ENCODE peak calls at places on chromosomes 2 and 18, in ten cellular contexts. Z is heart left ventricle, Y is transverse colon, I is SJCRH30, Q is adipocyte, E is MM.1S, W is right cardiac atrium, H is left ventricle myocardium inferior, D is osteoblast, J is A549. F is an unnamed sample. For H3K4me1 and H3K9me3, the result is how much of the 10 kb centered on the place peaks cover.

GRCh38 chr2:193712912-193713311 is 1518.2 kb upstream of the TMEFF2 start:
- DNase-seq in Z (no peak), Y (no peak), I (no peak), Q (no peak), E (no peak), W (no peak), H (no peak), D (no peak), J (no peak), F (no peak)

GRCh38 chr18:6056171-6056932 is 161.0 kb upstream of the TMEM200C start:
- DNase-seq in Z (no peak), Y (no peak), I (peak), Q (peak), E (no peak), W (no peak), H (no peak), D (peak), J (no peak), F (no peak)

GRCh38 chr2:221561770-221562169 is 10.3 kb downstream of the EPHA4 start:
- DNase-seq in Z (no peak), Y (no peak), I (no peak), Q (no peak), E (no peak), W (no peak), H (no peak), D (no peak), J (no peak), F (no peak)

GRCh38 chr2:130949954-130950353 is 113.2 kb downstream of the ARHGEF4 start:
- DNase-seq in Z (no peak), Y (no peak), I (no peak), Q (no peak), E (no peak), W (no peak), H (no peak), D (no peak), J (no peak), F (no peak)

GRCh38 chr2:26979761-26980160 is 9.3 kb downstream of the MAPRE3 start:
- DNase-seq in Z (no peak), Y (no peak), I (no peak), Q (no peak), E (no peak), W (no peak), H (no peak), D (no peak), J (no peak), F (no peak)

GRCh38 chr2:221676566-221677172 is 104.6 kb upstream of the EPHA4 start:
- DNase-seq in Z (no peak), Y (no peak), I (peak), Q (peak), E (no peak), W (no peak), H (no peak), D (no peak), J (no peak), F (no peak)

GRCh38 chr2:62817995-62818713 is 112.6 kb downstream of the EHBP1 start:
- DNase-seq in Z (no peak), Y (no peak), I (no peak), Q (peak), E (no peak), W (no peak), H (no peak), D (no peak), J (no peak), F (no peak)

GRCh38 chr2:163943403-163944356 is 207.9 kb upstream of the FIGN start:
- DNase-seq in Z (no peak), Y (no peak), I (no peak), Q (no peak), E (no peak), W (no peak), H (no peak), D (no peak), J (no peak), F (no peak)

GRCh38 chr18:75405341-75405740 is 22.2 kb downstream of the SMIM21 start:
- DNase-seq in Z (no peak), Y (no peak), I (no peak), Q (no peak), E (no peak), W (no peak), H (no peak), D (no peak), J (no peak), F (no peak)

GRCh38 chr2:132797551-132797950 is 127.5 kb upstream of the LYPD1 start:
- DNase-seq in Z (no peak), Y (no peak), I (no peak), Q (peak), E (no peak), W (no peak), H (no peak), D (peak), J (peak), F (no peak)

GRCh38 chr2:84855730-84856129 is 25.2 kb downstream of the TRABD2A start:
- DNase-seq in Z (no peak), Y (no peak), I (no peak), Q (no peak), E (no peak), W (no peak), H (no peak), D (no peak), J (no peak), F (no peak)

GRCh38 chr2:207253946-207254345 is 88.2 kb upstream of the KLF7 start:
- DNase-seq in Z (no peak), Y (no peak), I (no peak), Q (peak), E (no peak), W (no peak), H (no peak), D (peak), J (peak), F (no peak)

GRCh38 chr2:230762317-230762896 is 49.8 kb downstream of the CAB39 start:
- DNase-seq in Z (no peak), Y (peak), I (peak), Q (peak), E (peak), W (no peak), H (no peak), D (no peak), J (peak), F (no peak)

GRCh38 chr18:73924836-73925235 is 222.8 kb downstream of the FBXO15 start:
- DNase-seq in Z (no peak), Y (no peak), I (no peak), Q (peak), E (no peak), W (no peak), H (no peak), D (no peak), J (no peak), F (no peak)

GRCh38 chr2:150271952-150272351 is 215.5 kb downstream of the RND3 start:
- DNase-seq in Z (no peak), Y (no peak), I (no peak), Q (peak), E (no peak), W (no peak), H (no peak), D (peak), J (peak), F (no peak)

GRCh38 chr18:68722807-68723206 is 7.9 kb upstream of the TMX3 start:
- DNase-seq in Z (no peak), Y (no peak), I (no peak), Q (no peak), E (no peak), W (no peak), H (no peak), D (no peak), J (no peak), F (no peak)

GRCh38 chr2:30584116-30584515 is 137.1 kb downstream of the LCLAT1 start:
- DNase-seq in Z (no peak), Y (no peak), I (no peak), Q (no peak), E (peak), W (no peak), H (no peak), D (peak), J (no peak), F (no peak)

GRCh38 chr2:85902496-85902895 is 13.7 kb upstream of the ST3GAL5 start:
- DNase-seq in Z (no peak), Y (no peak), I (no peak), Q (no peak), E (no peak), W (no peak), H (no peak), D (peak), J (no peak), F (no peak)

DNA sequence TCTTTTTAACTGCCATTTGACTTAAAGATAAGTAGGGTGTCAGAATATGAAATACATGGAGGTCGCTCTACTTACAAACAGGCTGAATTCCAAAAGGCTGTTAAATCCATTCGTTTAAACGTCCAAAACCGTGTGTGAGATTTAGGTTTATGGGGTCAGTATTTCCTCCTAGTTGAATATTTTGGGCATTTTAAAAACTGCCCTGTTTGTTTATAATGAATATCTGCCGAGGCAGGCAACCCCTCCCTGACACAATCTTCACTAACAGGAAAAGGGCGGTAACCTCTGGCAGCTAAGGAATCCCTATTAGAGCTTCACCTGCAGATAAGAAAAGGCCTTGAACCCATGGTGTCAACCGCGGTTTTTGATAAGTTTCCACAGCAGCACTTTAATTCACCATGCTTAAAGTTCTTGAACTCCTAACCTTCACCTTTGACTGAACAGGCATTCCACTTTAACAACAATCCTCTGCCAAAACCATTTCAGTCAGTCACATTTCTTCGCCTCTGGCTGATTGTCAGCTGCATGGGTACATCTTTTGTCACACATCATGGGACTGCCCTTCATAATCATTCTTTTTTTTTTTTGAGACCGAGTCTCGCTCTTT is 17.8 kb downstream of the TRAK2 start:
- DNase-seq in Z (no peak), Y (no peak), I (no peak), Q (no peak), E (no peak), W (no peak), H (no peak), D (no peak), J (no peak), F (no peak)
- H3K4me1 ChIP-seq in Z (under half), Y (under half), I (under half), Q (under half), E (under half), W (under half), H (half or more), D (under half), J (under half), F (half or more)

GRCh38 chr2:73203055-73203681 is 794 bp downstream of the NOTO start:
- DNase-seq in Z (no peak), Y (no peak), I (no peak), Q (no peak), E (no peak), W (no peak), H (no peak), D (peak), J (peak), F (no peak)

GRCh38 chr2:73202156-73203054 is at the start of gene NOTO:
- DNase-seq in Z (no peak), Y (no peak), I (no peak), Q (peak), E (no peak), W (peak), H (no peak), D (peak), J (no peak), F (no peak)

GRCh38 chr2:73197579-73197978 is 4.8 kb upstream of the NOTO start:
- DNase-seq in Z (no peak), Y (no peak), I (no peak), Q (no peak), E (no peak), W (no peak), H (no peak), D (no peak), J (no peak), F (no peak)
- H3K9me3 ChIP-seq in Z (under half), Y (under half), I (under half), Q (under half), E (under half), W (under half), H (under half), D (under half), J (under half), F (under half)

GRCh38 chr2:29014811-29015414 is 33.8 kb downstream of the TOGARAM2 start:
- DNase-seq in Z (peak), Y (peak), I (peak), Q (peak), E (no peak), W (peak), H (peak), D (peak), J (no peak), F (peak)

GRCh38 chr2:29015701-29016470 is 34.8 kb downstream of the TOGARAM2 start:
- DNase-seq in Z (peak), Y (no peak), I (no peak), Q (no peak), E (no peak), W (peak), H (peak), D (no peak), J (no peak), F (no peak)

GRCh38 chr2:29013046-29013780 is 32.1 kb downstream of the TOGARAM2 start:
- DNase-seq in Z (no peak), Y (no peak), I (no peak), Q (no peak), E (no peak), W (peak), H (no peak), D (no peak), J (peak), F (no peak)

GRCh38 chr2:29012211-29012681 is 31.1 kb downstream of the TOGARAM2 start:
- DNase-seq in Z (peak), Y (peak), I (peak), Q (no peak), E (no peak), W (peak), H (peak), D (peak), J (no peak), F (peak)

GRCh38 chr2:29014331-29014730 is 33.2 kb downstream of the TOGARAM2 start:
- DNase-seq in Z (no peak), Y (no peak), I (no peak), Q (no peak), E (no peak), W (peak), H (peak), D (no peak), J (no peak), F (no peak)
- H3K4me1 ChIP-seq in Z (under half), Y (under half), I (under half), Q (under half), E (under half), W (under half), H (half or more), D (under half), J (under half), F (half or more)

GRCh38 chr18:57434177-57434535 is 1.0 kb upstream of the ONECUT2 start:
- DNase-seq in Z (no peak), Y (no peak), I (peak), Q (no peak), E (no peak), W (no peak), H (no peak), D (no peak), J (peak), F (no peak)
- H3K9me3 ChIP-seq in Z (under half), Y (under half), I (under half), Q (under half), E (under half), W (under half), H (under half), D (under half), J (under half), F (under half)

F was measured in CD4-positive, alpha-beta memory T cell.